ENCODE peak calls at places on chromosomes 5 and 9, in five cellular contexts. One of them, this sample, is unnamed.

GRCh38 chr9:27094640-27095039 is 14.4 kb upstream of the TEK start:
- DNase-seq in tibial nerve: no peak
- DNase-seq in K562: no peak
- DNase-seq in colonic mucosa: no peak
- DNase-seq in transverse colon: no peak
- DNase-seq in this sample: no peak

GRCh38 chr9:129640086-129640870 is 1.7 kb downstream of the ASB6 start:
- DNase-seq in transverse colon: no peak
- DNase-seq in tibial nerve: no peak
- DNase-seq in colonic mucosa: no peak
- DNase-seq in K562: no peak
- DNase-seq in this sample: no peak

GRCh38 chr5:61901997-61902396 is 404.0 kb upstream of the KIF2A start:
- DNase-seq in K562: no peak
- DNase-seq in transverse colon: no peak
- DNase-seq in colonic mucosa: no peak
- DNase-seq in tibial nerve: no peak
- DNase-seq in this sample: no peak

GRCh38 chr5:158538506-158539074 is 561.1 kb downstream of the EBF1 start:
- DNase-seq in K562: no peak
- DNase-seq in transverse colon: no peak
- DNase-seq in colonic mucosa: no peak
- DNase-seq in tibial nerve: no peak
- DNase-seq in this sample: no peak

GRCh38 chr9:109433476-109433875 is 64.6 kb downstream of the PTPN3 start:
- DNase-seq in K562: no peak
- DNase-seq in tibial nerve: no peak
- DNase-seq in transverse colon: no peak
- DNase-seq in colonic mucosa: no peak
- DNase-seq in this sample: no peak

GRCh38 chr9:21752003-21752402 is 50.4 kb upstream of the MTAP start:
- DNase-seq in transverse colon: no peak
- DNase-seq in colonic mucosa: no peak
- DNase-seq in tibial nerve: no peak
- DNase-seq in K562: no peak
- DNase-seq in this sample: no peak

GRCh38 chr5:32390819-32391591 is 53.5 kb downstream of the ZFR start:
- DNase-seq in tibial nerve: no peak
- DNase-seq in K562: no peak
- DNase-seq in transverse colon: no peak
- DNase-seq in colonic mucosa: no peak
- DNase-seq in this sample: no peak

GRCh38 chr9:31347082-31347617 is 1037.3 kb upstream of the ACO1 start:
- DNase-seq in transverse colon: no peak
- DNase-seq in K562: no peak
- DNase-seq in colonic mucosa: no peak
- DNase-seq in tibial nerve: no peak
- DNase-seq in this sample: no peak

GRCh38 chr5:123209163-123210013 is 120.3 kb downstream of the PRDM6 start:
- DNase-seq in colonic mucosa: no peak
- DNase-seq in tibial nerve: no peak
- DNase-seq in transverse colon: no peak
- DNase-seq in K562: peak; percentile 40
- DNase-seq in this sample: no peak

GRCh38 chr9:121750715-121751623 is 99.5 kb downstream of the DAB2IP start:
- DNase-seq in K562: no peak
- DNase-seq in colonic mucosa: no peak
- DNase-seq in transverse colon: no peak
- DNase-seq in tibial nerve: no peak
- DNase-seq in this sample: peak; percentile 81

GRCh38 chr5:160159991-160160826 is 41.0 kb upstream of the PWWP2A start:
- DNase-seq in transverse colon: no peak
- DNase-seq in colonic mucosa: no peak
- DNase-seq in K562: no peak
- DNase-seq in tibial nerve: no peak
- DNase-seq in this sample: no peak

GRCh38 chr5:1945606-1946005 is 62.9 kb upstream of the IRX4 start:
- DNase-seq in tibial nerve: no peak
- DNase-seq in transverse colon: no peak
- DNase-seq in colonic mucosa: no peak
- DNase-seq in K562: no peak
- DNase-seq in this sample: no peak

GRCh38 chr5:80346055-80346454 is 26.3 kb downstream of the SPZ1 start:
- DNase-seq in colonic mucosa: no peak
- DNase-seq in transverse colon: peak; percentile 30
- DNase-seq in K562: peak; percentile 14
- DNase-seq in tibial nerve: no peak
- DNase-seq in this sample: no peak

GRCh38 chr5:168176941-168177340 is 114.5 kb upstream of the WWC1 start:
- DNase-seq in transverse colon: no peak
- DNase-seq in K562: no peak
- DNase-seq in colonic mucosa: no peak
- DNase-seq in tibial nerve: no peak
- DNase-seq in this sample: no peak

GRCh38 chr5:41883243-41883642 is 13.0 kb upstream of the OXCT1 start:
- DNase-seq in K562: no peak
- DNase-seq in colonic mucosa: no peak
- DNase-seq in tibial nerve: no peak
- DNase-seq in transverse colon: no peak
- DNase-seq in this sample: no peak

GRCh38 chr9:115373000-115373709 is 255.2 kb upstream of the TNC start:
- DNase-seq in colonic mucosa: no peak
- DNase-seq in transverse colon: no peak
- DNase-seq in K562: no peak
- DNase-seq in tibial nerve: no peak
- DNase-seq in this sample: no peak

GRCh38 chr9:12785251-12785880 is 10.5 kb downstream of the LURAP1L start:
- DNase-seq in tibial nerve: no peak
- DNase-seq in colonic mucosa: peak; percentile 61
- DNase-seq in transverse colon: peak; percentile 65
- DNase-seq in K562: no peak
- DNase-seq in this sample: no peak

GRCh38 chr5:81239613-81240012 is 6.5 kb downstream of the CKMT2 start:
- DNase-seq in colonic mucosa: no peak
- DNase-seq in transverse colon: no peak
- DNase-seq in tibial nerve: no peak
- DNase-seq in K562: no peak
- DNase-seq in this sample: no peak

GRCh38 chr9:106880863-106881262 is 17.9 kb downstream of the ZNF462 start:
- DNase-seq in colonic mucosa: no peak
- DNase-seq in tibial nerve: no peak
- DNase-seq in transverse colon: no peak
- DNase-seq in K562: no peak
- DNase-seq in this sample: no peak

GRCh38 chr9:27407966-27408365 is 111.0 kb upstream of the EQTN start:
- DNase-seq in transverse colon: no peak
- DNase-seq in colonic mucosa: no peak
- DNase-seq in tibial nerve: no peak
- DNase-seq in K562: no peak
- DNase-seq in this sample: no peak

GRCh38 chr9:137222190-137223077 is at the start of gene RNF208:
- DNase-seq in colonic mucosa: peak; percentile 54
- DNase-seq in tibial nerve: no peak
- DNase-seq in transverse colon: no peak
- DNase-seq in K562: no peak
- DNase-seq in this sample: no peak

GRCh38 chr9:121640076-121640475 is 11.4 kb upstream of the DAB2IP start:
- DNase-seq in tibial nerve: no peak
- DNase-seq in transverse colon: peak; percentile 86
- DNase-seq in K562: peak; percentile 69
- DNase-seq in colonic mucosa: peak; percentile 89
- DNase-seq in this sample: peak; percentile 75

GRCh38 chr9:114086009-114086408 is 7.9 kb upstream of the AMBP start:
- DNase-seq in colonic mucosa: no peak
- DNase-seq in K562: no peak
- DNase-seq in tibial nerve: no peak
- DNase-seq in transverse colon: no peak
- DNase-seq in this sample: no peak

GRCh38 chr5:16461782-16462181 is 3.8 kb downstream of the ZNF622 start:
- DNase-seq in colonic mucosa: no peak
- DNase-seq in K562: no peak
- DNase-seq in transverse colon: no peak
- DNase-seq in tibial nerve: no peak
- DNase-seq in this sample: no peak

GRCh38 chr5:151345808-151346478 is 1.4 kb downstream of the SLC36A2 start:
- DNase-seq in K562: no peak
- DNase-seq in tibial nerve: no peak
- DNase-seq in colonic mucosa: no peak
- DNase-seq in transverse colon: no peak
- DNase-seq in this sample: no peak

GRCh38 chr5:78907255-78907886 is 77.7 kb downstream of the ARSB start:
- DNase-seq in tibial nerve: peak; percentile 29
- DNase-seq in colonic mucosa: no peak
- DNase-seq in K562: no peak
- DNase-seq in transverse colon: no peak
- DNase-seq in this sample: peak; percentile 46

GRCh38 chr5:75236322-75237316 is at the start of gene ANKRD31:
- DNase-seq in colonic mucosa: peak; percentile 86
- DNase-seq in transverse colon: peak; percentile 91
- DNase-seq in K562: peak; percentile 95
- DNase-seq in tibial nerve: peak; percentile 75
- DNase-seq in this sample: peak; percentile 72

GRCh38 chr9:35948901-35949318 is 9.0 kb downstream of the OR2S2 start:
- DNase-seq in K562: no peak
- DNase-seq in transverse colon: peak; percentile 35
- DNase-seq in tibial nerve: no peak
- DNase-seq in colonic mucosa: peak; percentile 63
- DNase-seq in this sample: no peak
- H3K27ac ChIP-seq in K562: no peak overlapping the region
- H3K27ac ChIP-seq in transverse colon: peak overlapping the region; percentile 78
- H3K27ac ChIP-seq in tibial nerve: no peak overlapping the region
- H3K27ac ChIP-seq in colonic mucosa: peak overlapping the region; percentile 73
- H3K27ac ChIP-seq in this sample: no peak overlapping the region

GRCh38 chr5:87393331-87393730 is 19.4 kb downstream of the CCNH start:
- DNase-seq in transverse colon: no peak
- DNase-seq in colonic mucosa: no peak
- DNase-seq in K562: no peak
- DNase-seq in tibial nerve: no peak
- DNase-seq in this sample: no peak
- TF ChIP-seq CTCF in transverse colon: no peak
- TF ChIP-seq CTCF in colonic mucosa: no peak
- TF ChIP-seq CTCF in K562: no peak
- TF ChIP-seq CTCF in tibial nerve: no peak
- TF ChIP-seq CTCF in this sample: no peak

GRCh38 chr5:174734571-174735497 is 10.5 kb downstream of the MSX2 start:
- DNase-seq in tibial nerve: no peak
- DNase-seq in transverse colon: no peak
- DNase-seq in colonic mucosa: no peak
- DNase-seq in K562: no peak
- DNase-seq in this sample: no peak

GRCh38 chr5:174736777-174737176 is 12.4 kb downstream of the MSX2 start:
- DNase-seq in colonic mucosa: no peak
- DNase-seq in tibial nerve: no peak
- DNase-seq in K562: no peak
- DNase-seq in transverse colon: no peak
- DNase-seq in this sample: no peak

GRCh38 chr5:174736351-174736721 is 12.0 kb downstream of the MSX2 start:
- DNase-seq in colonic mucosa: no peak
- DNase-seq in K562: no peak
- DNase-seq in tibial nerve: no peak
- DNase-seq in transverse colon: no peak
- DNase-seq in this sample: no peak

GRCh38 chr5:174737335-174737734 is 13.0 kb downstream of the MSX2 start:
- DNase-seq in colonic mucosa: no peak
- DNase-seq in tibial nerve: no peak
- DNase-seq in transverse colon: no peak
- DNase-seq in K562: no peak
- DNase-seq in this sample: no peak

GRCh38 chr5:174735498-174736350 is 11.3 kb downstream of the MSX2 start:
- DNase-seq in colonic mucosa: no peak
- DNase-seq in tibial nerve: no peak
- DNase-seq in transverse colon: no peak
- DNase-seq in K562: no peak
- DNase-seq in this sample: no peak
- H3K4me3 ChIP-seq in colonic mucosa: no peak overlapping the region
- H3K4me3 ChIP-seq in tibial nerve: no peak overlapping the region
- H3K4me3 ChIP-seq in transverse colon: no peak overlapping the region
- H3K4me3 ChIP-seq in K562: no peak overlapping the region
- H3K4me3 ChIP-seq in this sample: peak overlapping the region; percentile 52

GRCh38 chr5:9544056-9544455 is 1.8 kb downstream of the SEMA5A start:
- DNase-seq in colonic mucosa: no peak
- DNase-seq in transverse colon: no peak
- DNase-seq in K562: no peak
- DNase-seq in tibial nerve: no peak
- DNase-seq in this sample: no peak
- H3K27ac ChIP-seq in colonic mucosa: peak overlapping the region; percentile 62
- H3K27ac ChIP-seq in transverse colon: peak overlapping the region; percentile 95
- H3K27ac ChIP-seq in K562: no peak overlapping the region
- H3K27ac ChIP-seq in tibial nerve: peak overlapping the region; percentile 92
- H3K27ac ChIP-seq in this sample: no peak overlapping the region

DNA sequence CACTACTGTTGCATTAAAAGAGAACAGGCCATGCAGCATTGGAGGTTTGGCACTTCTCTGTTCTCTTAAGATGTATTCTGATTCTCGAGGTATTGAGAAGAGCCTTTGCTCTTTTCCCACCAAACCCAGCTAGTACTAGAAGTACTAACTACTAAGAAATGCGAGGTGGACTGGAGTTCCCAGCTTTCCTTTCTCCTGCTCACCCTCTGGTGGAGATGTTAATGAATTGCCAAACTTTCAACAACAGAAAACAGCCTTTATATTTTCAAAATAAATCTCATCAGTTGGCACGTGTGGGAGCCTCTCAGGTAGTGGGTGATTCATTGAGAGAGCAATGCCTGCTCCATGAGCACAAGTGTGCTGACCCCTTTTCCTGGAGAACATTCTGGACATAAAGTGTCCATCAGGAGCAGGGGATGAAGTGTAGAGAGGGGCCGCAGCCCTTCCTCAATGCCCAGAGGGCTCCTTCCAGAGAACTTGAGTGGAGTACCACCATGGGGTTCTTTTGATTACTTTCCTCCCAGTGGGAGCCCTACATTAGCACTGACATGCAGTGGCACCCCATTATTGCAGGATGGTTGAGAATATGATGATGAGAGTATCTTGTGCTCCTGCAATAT is 45.7 kb downstream of the TMEM174 start:
- DNase-seq in K562: no peak
- DNase-seq in tibial nerve: no peak
- DNase-seq in transverse colon: no peak
- DNase-seq in colonic mucosa: no peak
- DNase-seq in this sample: no peak
- TF ChIP-seq CTCF in K562: peak; percentile 36
- TF ChIP-seq CTCF in tibial nerve: no peak
- TF ChIP-seq CTCF in transverse colon: peak; percentile 24
- TF ChIP-seq CTCF in colonic mucosa: no peak
- TF ChIP-seq CTCF in this sample: no peak

This sample was measured in dorsolateral prefrontal cortex.